ENCODE peak calls at places on chromosomes 2 and 18, in six cellular contexts. I is activated naive CD4-positive, alpha-beta T cell; J is RPMI7951; K is T-helper 2 cell; V is anterior cingulate cortex; G is OCI-LY7. O is an unnamed sample.

GRCh38 chr2:218028562-218029348 is 26.0 kb upstream of the TNS1 start:
- DNase-seq in I (no peak), J (no peak), K (no peak), V (no peak), G (no peak), O (peak)

GRCh38 chr18:27824841-27825720 is 351.8 kb downstream of the CDH2 start:
- DNase-seq in I (no peak), J (no peak), K (no peak), V (no peak), G (no peak), O (no peak)

GRCh38 chr2:11376071-11376470 is 31.6 kb upstream of the ROCK2 start:
- DNase-seq in I (no peak), J (no peak), K (no peak), V (no peak), G (no peak), O (no peak)

GRCh38 chr18:75139226-75139911 is 69.6 kb downstream of the PTGR3 start:
- DNase-seq in I (no peak), J (no peak), K (no peak), V (no peak), G (no peak), O (no peak)

GRCh38 chr2:176582183-176582582 is 312.9 kb downstream of the MTX2 start:
- DNase-seq in I (no peak), J (peak), K (no peak), V (no peak), G (no peak), O (no peak)

GRCh38 chr2:85215074-85216050 is 82.2 kb downstream of the TCF7L1 start:
- DNase-seq in I (no peak), J (peak), K (no peak), V (peak), G (peak), O (no peak)

GRCh38 chr2:240574386-240575100 is 6.3 kb downstream of the RNPEPL1 start:
- DNase-seq in I (no peak), J (no peak), K (no peak), V (no peak), G (no peak), O (no peak)

GRCh38 chr18:6396843-6397242 is 17.9 kb downstream of the L3MBTL4 start:
- DNase-seq in I (no peak), J (no peak), K (no peak), V (no peak), G (no peak), O (no peak)

GRCh38 chr2:94861308-94862152 is 9.7 kb upstream of the TEKT4 start:
- DNase-seq in I (no peak), J (no peak), K (no peak), V (no peak), G (no peak), O (no peak)

GRCh38 chr18:77140439-77141109 is 8.0 kb upstream of the MBP start:
- DNase-seq in I (peak), J (no peak), K (no peak), V (no peak), G (peak), O (no peak)

GRCh38 chr2:232348936-232349335 is 29.6 kb upstream of the ALPP start:
- DNase-seq in I (no peak), J (no peak), K (no peak), V (no peak), G (no peak), O (peak)

O was measured in bronchial epithelial cell.